ENCODE peak calls at places on chromosomes 7 and 10, in eight cellular contexts. One of them, this sample, is unnamed. For H3K27me3, the result is how much of the 10 kb centered on the place peaks cover.

GRCh38 chr10:31001740-31002139 is 29.9 kb downstream of the ZNF438 start:
- DNase-seq in heart right ventricle: no peak
- DNase-seq in K562: no peak
- DNase-seq in left lung: no peak
- DNase-seq in upper lobe of right lung: no peak
- DNase-seq in colonic mucosa: no peak
- DNase-seq in PC-3: no peak
- DNase-seq in naive thymus-derived CD4-positive, alpha-beta T cell: no peak
- DNase-seq in this sample: no peak

GRCh38 chr10:17185873-17186272 is 15.6 kb downstream of the TRDMT1 start:
- DNase-seq in upper lobe of right lung: no peak
- DNase-seq in naive thymus-derived CD4-positive, alpha-beta T cell: no peak
- DNase-seq in heart right ventricle: no peak
- DNase-seq in PC-3: no peak
- DNase-seq in K562: no peak
- DNase-seq in colonic mucosa: no peak
- DNase-seq in left lung: no peak
- DNase-seq in this sample: no peak

GRCh38 chr7:131861620-131862346 is 305.4 kb upstream of the PODXL start:
- DNase-seq in PC-3: peak
- DNase-seq in left lung: no peak
- DNase-seq in K562: no peak
- DNase-seq in colonic mucosa: no peak
- DNase-seq in upper lobe of right lung: no peak
- DNase-seq in naive thymus-derived CD4-positive, alpha-beta T cell: no peak
- DNase-seq in heart right ventricle: no peak
- DNase-seq in this sample: no peak

GRCh38 chr10:49627031-49627430 is 13.2 kb downstream of the CHAT start:
- DNase-seq in naive thymus-derived CD4-positive, alpha-beta T cell: no peak
- DNase-seq in colonic mucosa: no peak
- DNase-seq in upper lobe of right lung: no peak
- DNase-seq in heart right ventricle: no peak
- DNase-seq in K562: no peak
- DNase-seq in PC-3: peak
- DNase-seq in left lung: no peak
- DNase-seq in this sample: no peak

GRCh38 chr10:14834588-14834987 is 3.2 kb downstream of the CDNF start:
- DNase-seq in left lung: no peak
- DNase-seq in upper lobe of right lung: no peak
- DNase-seq in K562: no peak
- DNase-seq in naive thymus-derived CD4-positive, alpha-beta T cell: no peak
- DNase-seq in colonic mucosa: peak
- DNase-seq in heart right ventricle: no peak
- DNase-seq in PC-3: no peak
- DNase-seq in this sample: no peak

GRCh38 chr7:100353685-100354330 is 4.1 kb upstream of the PILRB start:
- DNase-seq in colonic mucosa: no peak
- DNase-seq in PC-3: no peak
- DNase-seq in K562: no peak
- DNase-seq in upper lobe of right lung: no peak
- DNase-seq in heart right ventricle: no peak
- DNase-seq in left lung: no peak
- DNase-seq in naive thymus-derived CD4-positive, alpha-beta T cell: no peak
- DNase-seq in this sample: no peak

GRCh38 chr10:7412482-7413251 is 1.8 kb upstream of the SFMBT2 start:
- DNase-seq in naive thymus-derived CD4-positive, alpha-beta T cell: peak
- DNase-seq in colonic mucosa: peak
- DNase-seq in heart right ventricle: peak
- DNase-seq in K562: no peak
- DNase-seq in PC-3: no peak
- DNase-seq in left lung: peak
- DNase-seq in upper lobe of right lung: peak
- DNase-seq in this sample: peak

GRCh38 chr10:108911814-108912541 is 1011.3 kb downstream of the XPNPEP1 start:
- DNase-seq in PC-3: peak
- DNase-seq in left lung: peak
- DNase-seq in naive thymus-derived CD4-positive, alpha-beta T cell: no peak
- DNase-seq in heart right ventricle: peak
- DNase-seq in K562: no peak
- DNase-seq in colonic mucosa: peak
- DNase-seq in upper lobe of right lung: peak
- DNase-seq in this sample: peak

GRCh38 chr10:131743190-131744151 is 157.3 kb upstream of the PPP2R2D start:
- DNase-seq in PC-3: no peak
- DNase-seq in K562: no peak
- DNase-seq in upper lobe of right lung: no peak
- DNase-seq in naive thymus-derived CD4-positive, alpha-beta T cell: no peak
- DNase-seq in left lung: no peak
- DNase-seq in colonic mucosa: no peak
- DNase-seq in heart right ventricle: no peak
- DNase-seq in this sample: no peak

GRCh38 chr10:52771534-52772455 is 789 bp downstream of the MBL2 start:
- DNase-seq in upper lobe of right lung: no peak
- DNase-seq in heart right ventricle: no peak
- DNase-seq in naive thymus-derived CD4-positive, alpha-beta T cell: no peak
- DNase-seq in colonic mucosa: no peak
- DNase-seq in PC-3: peak
- DNase-seq in K562: no peak
- DNase-seq in left lung: no peak
- DNase-seq in this sample: no peak

GRCh38 chr7:99918959-99919813 is at the start of gene TRIM4:
- DNase-seq in heart right ventricle: peak
- DNase-seq in colonic mucosa: peak
- DNase-seq in K562: peak
- DNase-seq in upper lobe of right lung: peak
- DNase-seq in left lung: peak
- DNase-seq in PC-3: peak
- DNase-seq in naive thymus-derived CD4-positive, alpha-beta T cell: peak
- DNase-seq in this sample: peak

GRCh38 chr10:68135922-68136718 is 26.8 kb downstream of the MYPN start:
- DNase-seq in naive thymus-derived CD4-positive, alpha-beta T cell: no peak
- DNase-seq in PC-3: peak
- DNase-seq in heart right ventricle: peak
- DNase-seq in left lung: no peak
- DNase-seq in upper lobe of right lung: no peak
- DNase-seq in K562: no peak
- DNase-seq in colonic mucosa: peak
- DNase-seq in this sample: no peak

DNA sequence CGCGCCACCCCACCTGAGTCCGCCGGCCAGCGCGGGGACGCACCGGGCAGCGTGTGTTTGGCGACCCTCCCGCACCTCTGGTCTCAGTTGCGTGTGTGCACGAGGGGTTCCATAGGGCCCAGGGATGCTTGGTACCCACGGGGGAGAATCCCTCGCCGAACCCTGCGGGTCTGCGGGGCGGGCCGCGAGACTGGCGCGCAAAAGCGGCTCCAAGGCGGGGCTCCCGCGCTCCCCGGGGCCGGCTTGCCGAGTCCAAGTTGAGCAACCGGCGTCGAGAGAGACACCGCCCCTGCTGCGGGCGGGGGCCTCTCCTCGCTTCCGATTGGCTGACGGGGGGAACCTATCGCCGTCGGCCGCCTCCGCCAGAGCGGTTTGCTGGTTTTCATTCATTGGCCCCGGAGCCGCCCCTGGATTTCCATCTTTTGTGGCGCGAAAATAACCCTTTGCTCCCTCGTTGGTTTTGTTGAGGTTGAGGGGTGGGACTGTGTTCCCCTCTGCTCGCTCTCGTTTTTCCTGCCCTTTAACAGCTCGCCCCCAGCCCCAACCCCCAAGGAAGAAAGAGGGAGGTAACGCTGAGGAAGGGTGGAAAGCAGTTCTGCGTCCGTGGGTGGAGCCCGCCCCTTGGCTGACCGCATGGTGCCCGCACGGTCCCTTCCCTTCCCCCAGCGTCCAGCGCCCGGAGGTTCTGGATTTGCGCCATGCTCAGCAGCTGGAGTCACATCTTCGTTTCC is 4.0 kb upstream of the IGF2BP3 start:
- DNase-seq in naive thymus-derived CD4-positive, alpha-beta T cell: peak
- DNase-seq in left lung: peak
- DNase-seq in PC-3: peak
- DNase-seq in upper lobe of right lung: peak
- DNase-seq in heart right ventricle: no peak
- DNase-seq in K562: peak
- DNase-seq in colonic mucosa: peak
- DNase-seq in this sample: peak
- H3K4me3 ChIP-seq in naive thymus-derived CD4-positive, alpha-beta T cell: no peak
- H3K4me3 ChIP-seq in left lung: peak
- H3K4me3 ChIP-seq in PC-3: peak
- H3K4me3 ChIP-seq in upper lobe of right lung: peak
- H3K4me3 ChIP-seq in heart right ventricle: peak
- H3K4me3 ChIP-seq in K562: peak
- H3K4me3 ChIP-seq in colonic mucosa: peak
- H3K4me3 ChIP-seq in this sample: peak

GRCh38 chr7:78996013-78996412 is 457.5 kb downstream of the MAGI2 start:
- DNase-seq in upper lobe of right lung: no peak
- DNase-seq in left lung: no peak
- DNase-seq in naive thymus-derived CD4-positive, alpha-beta T cell: no peak
- DNase-seq in K562: no peak
- DNase-seq in colonic mucosa: no peak
- DNase-seq in heart right ventricle: no peak
- DNase-seq in PC-3: peak
- DNase-seq in this sample: no peak
- H3K27me3 ChIP-seq in upper lobe of right lung: under half
- H3K27me3 ChIP-seq in left lung: under half
- H3K27me3 ChIP-seq in naive thymus-derived CD4-positive, alpha-beta T cell: under half
- H3K27me3 ChIP-seq in K562: under half
- H3K27me3 ChIP-seq in colonic mucosa: under half
- H3K27me3 ChIP-seq in heart right ventricle: under half
- H3K27me3 ChIP-seq in PC-3: under half
- H3K27me3 ChIP-seq in this sample: under half

GRCh38 chr7:11489280-11489679 is 342.7 kb downstream of the THSD7A start:
- DNase-seq in naive thymus-derived CD4-positive, alpha-beta T cell: no peak
- DNase-seq in colonic mucosa: no peak
- DNase-seq in heart right ventricle: no peak
- DNase-seq in left lung: no peak
- DNase-seq in upper lobe of right lung: no peak
- DNase-seq in K562: no peak
- DNase-seq in PC-3: no peak
- DNase-seq in this sample: no peak
- H3K4me3 ChIP-seq in naive thymus-derived CD4-positive, alpha-beta T cell: no peak
- H3K4me3 ChIP-seq in colonic mucosa: no peak
- H3K4me3 ChIP-seq in heart right ventricle: no peak
- H3K4me3 ChIP-seq in left lung: no peak
- H3K4me3 ChIP-seq in upper lobe of right lung: no peak
- H3K4me3 ChIP-seq in K562: no peak
- H3K4me3 ChIP-seq in PC-3: no peak
- H3K4me3 ChIP-seq in this sample: no peak

GRCh38 chr10:114239117-114239993 is at the start of gene VWA2:
- DNase-seq in colonic mucosa: peak
- DNase-seq in heart right ventricle: peak
- DNase-seq in left lung: peak
- DNase-seq in naive thymus-derived CD4-positive, alpha-beta T cell: peak
- DNase-seq in PC-3: no peak
- DNase-seq in K562: no peak
- DNase-seq in upper lobe of right lung: peak
- DNase-seq in this sample: peak

GRCh38 chr10:114239994-114240345 is 916 bp downstream of the VWA2 start:
- DNase-seq in heart right ventricle: no peak
- DNase-seq in naive thymus-derived CD4-positive, alpha-beta T cell: no peak
- DNase-seq in PC-3: no peak
- DNase-seq in left lung: no peak
- DNase-seq in upper lobe of right lung: no peak
- DNase-seq in K562: no peak
- DNase-seq in colonic mucosa: no peak
- DNase-seq in this sample: no peak

GRCh38 chr10:114243661-114244060 is 4.6 kb downstream of the VWA2 start:
- DNase-seq in heart right ventricle: no peak
- DNase-seq in colonic mucosa: no peak
- DNase-seq in PC-3: no peak
- DNase-seq in left lung: no peak
- DNase-seq in naive thymus-derived CD4-positive, alpha-beta T cell: no peak
- DNase-seq in upper lobe of right lung: no peak
- DNase-seq in K562: no peak
- DNase-seq in this sample: no peak

GRCh38 chr10:114244126-114244525 is 5.1 kb downstream of the VWA2 start:
- DNase-seq in left lung: no peak
- DNase-seq in naive thymus-derived CD4-positive, alpha-beta T cell: no peak
- DNase-seq in heart right ventricle: no peak
- DNase-seq in colonic mucosa: no peak
- DNase-seq in PC-3: no peak
- DNase-seq in K562: no peak
- DNase-seq in upper lobe of right lung: no peak
- DNase-seq in this sample: no peak

DNA sequence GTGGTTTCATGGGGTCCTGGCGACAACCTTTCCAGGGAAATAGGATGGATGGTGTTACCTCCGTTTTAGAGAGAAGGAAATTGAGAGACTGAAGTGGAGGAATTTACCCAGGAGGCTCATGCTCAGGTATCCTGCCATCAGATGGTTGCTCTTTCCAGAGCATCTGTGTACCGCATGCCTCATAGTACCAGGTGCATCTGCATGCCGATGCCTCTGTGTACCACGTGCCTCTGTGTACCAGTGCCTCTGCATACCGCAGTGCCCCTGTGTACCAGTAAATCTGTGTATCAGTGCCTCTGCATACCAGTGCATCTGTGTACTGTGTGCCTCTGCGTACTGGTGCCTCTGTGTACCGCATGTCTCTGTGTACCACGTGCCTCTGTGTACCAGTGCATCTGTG is 3.2 kb downstream of the VWA2 start:
- DNase-seq in heart right ventricle: no peak
- DNase-seq in upper lobe of right lung: no peak
- DNase-seq in left lung: no peak
- DNase-seq in K562: no peak
- DNase-seq in naive thymus-derived CD4-positive, alpha-beta T cell: no peak
- DNase-seq in PC-3: no peak
- DNase-seq in colonic mucosa: no peak
- DNase-seq in this sample: no peak
- H3K27me3 ChIP-seq in heart right ventricle: under half
- H3K27me3 ChIP-seq in upper lobe of right lung: under half
- H3K27me3 ChIP-seq in left lung: half or more
- H3K27me3 ChIP-seq in K562: under half
- H3K27me3 ChIP-seq in naive thymus-derived CD4-positive, alpha-beta T cell: under half
- H3K27me3 ChIP-seq in PC-3: half or more
- H3K27me3 ChIP-seq in colonic mucosa: under half
- H3K27me3 ChIP-seq in this sample: under half

DNA sequence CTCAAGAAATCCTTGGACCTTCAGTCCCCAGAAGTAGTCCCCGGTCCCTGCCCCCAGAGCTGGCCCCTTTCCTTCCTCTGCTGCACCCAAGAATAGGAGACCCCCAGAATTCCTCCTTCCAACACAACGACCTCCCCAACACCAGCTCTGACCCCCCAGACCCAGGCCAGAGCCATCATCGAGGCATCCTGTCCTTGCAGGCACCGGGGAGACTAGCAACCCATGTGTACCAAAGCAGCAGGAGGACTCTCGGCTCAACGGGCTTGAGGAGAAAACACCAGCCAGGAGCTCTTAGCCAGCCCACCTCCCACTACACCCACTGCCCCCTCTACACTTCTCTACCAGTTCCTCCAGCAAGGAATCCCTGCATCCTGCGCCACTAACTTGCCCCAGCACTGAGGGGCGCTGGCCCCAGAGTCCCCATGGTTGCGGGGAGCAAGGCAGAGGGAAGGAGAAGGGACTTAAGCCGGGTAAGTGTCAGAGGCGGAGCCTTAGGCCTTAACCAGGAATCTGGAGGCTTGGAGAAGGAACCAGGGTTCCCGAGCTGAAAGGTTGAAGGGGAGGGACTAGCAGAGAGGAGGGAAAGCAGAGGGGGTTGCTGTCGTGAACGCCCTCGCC is 3.9 kb downstream of the GRID1 start:
- DNase-seq in PC-3: no peak
- DNase-seq in heart right ventricle: no peak
- DNase-seq in colonic mucosa: no peak
- DNase-seq in K562: no peak
- DNase-seq in left lung: peak
- DNase-seq in naive thymus-derived CD4-positive, alpha-beta T cell: no peak
- DNase-seq in upper lobe of right lung: no peak
- DNase-seq in this sample: no peak
- H3K4me3 ChIP-seq in PC-3: no peak
- H3K4me3 ChIP-seq in heart right ventricle: no peak
- H3K4me3 ChIP-seq in colonic mucosa: no peak
- H3K4me3 ChIP-seq in K562: no peak
- H3K4me3 ChIP-seq in left lung: no peak
- H3K4me3 ChIP-seq in naive thymus-derived CD4-positive, alpha-beta T cell: no peak
- H3K4me3 ChIP-seq in upper lobe of right lung: peak
- H3K4me3 ChIP-seq in this sample: no peak